ENCODE peak calls at places on chromosome 11, in nine cellular contexts. O is astrocyte of the cerebellum, V is left ventricle myocardium inferior, D is left lung, Q is lower lobe of right lung, E is A673, W is foreskin fibroblast, B is body of pancreas, L is fibroblast of lung. N is an unnamed sample.

GRCh38 chr11:11998091-11998781 is 10.2 kb downstream of the DKK3 start:
- DNase-seq in B (no peak), W (peak; percentile 86), V (no peak), Q (no peak), D (no peak), L (peak; percentile 88), O (peak; percentile 82), E (no peak), N (no peak)

GRCh38 chr11:94171693-94172440 is 43.2 kb downstream of the PANX1 start:
- DNase-seq in O (peak; percentile 18), E (peak; percentile 68), L (peak; percentile 60), Q (peak; percentile 56), V (no peak), B (peak; percentile 42), W (peak; percentile 47), D (no peak), N (no peak)

GRCh38 chr11:133795088-133795487 is 50.2 kb downstream of the SPATA19 start:
- DNase-seq in B (no peak), L (no peak), O (no peak), Q (no peak), D (no peak), E (no peak), V (no peak), W (no peak), N (no peak)

GRCh38 chr11:72831521-72832300 is 17.5 kb downstream of the ATG16L2 start:
- DNase-seq in V (peak; percentile 87), W (peak; percentile 73), B (peak; percentile 87), D (peak; percentile 79), O (no peak), L (peak; percentile 77), Q (peak; percentile 85), E (peak; percentile 90), N (peak; percentile 73)

GRCh38 chr11:112844530-112844929 is 116.7 kb upstream of the NCAM1 start:
- DNase-seq in L (no peak), Q (no peak), E (no peak), B (no peak), O (no peak), W (no peak), D (no peak), V (no peak), N (no peak)

GRCh38 chr11:134691985-134692384 is 279.9 kb upstream of the B3GAT1 start:
- DNase-seq in E (no peak), Q (no peak), W (no peak), D (no peak), L (peak; percentile 58), V (no peak), B (no peak), O (peak; percentile 3), N (no peak)

GRCh38 chr11:3755151-3755550 is 42.2 kb downstream of the NUP98 start:
- DNase-seq in V (no peak), L (no peak), D (no peak), W (no peak), Q (no peak), O (no peak), E (no peak), B (no peak), N (no peak)

GRCh38 chr11:65852508-65853248 is 5.3 kb downstream of the CFL1 start:
- DNase-seq in L (no peak), O (no peak), V (no peak), W (no peak), E (peak; percentile 9), Q (no peak), D (no peak), B (no peak), N (no peak)

GRCh38 chr11:76782526-76783293 is 446 bp upstream of the TSKU start:
- DNase-seq in B (peak; percentile 83), W (peak; percentile 98), O (peak; percentile 82), L (peak; percentile 97), E (peak; percentile 99), Q (peak; percentile 85), D (peak; percentile 85), V (peak; percentile 91), N (peak; percentile 86)

GRCh38 chr11:112058103-112058502 is 15.7 kb downstream of the PIH1D2 start:
- DNase-seq in B (no peak), W (no peak), O (no peak), V (no peak), E (no peak), L (no peak), Q (no peak), D (no peak), N (no peak)

GRCh38 chr11:22347857-22348496 is 9.8 kb downstream of the SLC17A6 start:
- DNase-seq in O (no peak), B (no peak), E (no peak), V (no peak), L (no peak), W (no peak), D (no peak), Q (no peak), N (no peak)

GRCh38 chr11:35714882-35715612 is 52.5 kb downstream of the TRIM44 start:
- DNase-seq in D (no peak), L (peak; percentile 37), E (peak; percentile 45), W (peak; percentile 66), O (no peak), B (no peak), Q (no peak), V (no peak), N (no peak)

GRCh38 chr11:35715649-35716048 is 53.1 kb downstream of the TRIM44 start:
- DNase-seq in Q (no peak), V (no peak), L (no peak), E (no peak), B (no peak), W (no peak), O (no peak), D (no peak), N (no peak)

GRCh38 chr11:35717520-35717919 is 54.9 kb downstream of the TRIM44 start:
- DNase-seq in D (no peak), O (no peak), V (no peak), W (no peak), B (no peak), E (no peak), Q (no peak), L (no peak), N (no peak)

GRCh38 chr11:35712533-35712932 is 50.0 kb downstream of the TRIM44 start:
- DNase-seq in L (no peak), D (no peak), V (no peak), Q (no peak), B (no peak), E (no peak), O (no peak), W (no peak), N (no peak)

GRCh38 chr11:35717043-35717442 is 54.5 kb downstream of the TRIM44 start:
- DNase-seq in W (no peak), L (no peak), D (no peak), V (no peak), O (no peak), B (no peak), Q (no peak), E (no peak), N (no peak)
- TF ChIP-seq CTCF in W (no peak), L (no peak), D (no peak), V (no peak), O (no peak), B (no peak), Q (no peak), E (peak; percentile 51), N (peak; percentile 10)

GRCh38 chr11:117618956-117619355 is 178.1 kb downstream of the DSCAML1 start:
- DNase-seq in D (no peak), L (no peak), O (no peak), W (no peak), Q (no peak), B (peak; percentile 36), E (no peak), V (no peak), N (no peak)
- TF ChIP-seq CTCF in D (no peak), L (no peak), O (no peak), W (no peak), Q (no peak), B (no peak), E (no peak), V (no peak), N (peak; percentile 36)

DNA sequence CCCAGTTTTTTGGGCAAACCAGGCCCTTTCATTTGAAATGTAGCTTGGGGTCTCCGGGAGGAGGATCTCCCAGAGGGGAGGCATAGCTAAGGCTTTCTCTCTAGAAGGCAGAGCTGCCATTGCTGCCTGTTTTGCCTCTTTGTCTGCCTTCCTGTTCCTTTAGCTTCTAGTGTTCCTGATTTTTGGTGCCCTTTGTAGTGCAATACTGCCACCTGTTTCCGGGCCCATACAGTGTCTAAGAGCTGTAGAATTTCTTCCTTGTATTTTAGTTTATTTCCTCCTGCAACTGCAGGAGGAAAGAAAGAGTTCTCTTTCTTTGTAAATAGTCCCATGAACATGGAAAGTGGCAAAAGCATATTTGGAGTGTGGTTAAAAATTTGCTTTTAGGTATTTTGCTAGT is 19.3 kb upstream of the GLYATL1 start:
- DNase-seq in O (no peak), Q (no peak), D (no peak), E (no peak), B (no peak), W (no peak), V (no peak), L (no peak), N (no peak)
- TF ChIP-seq CTCF in O (peak; percentile 27), Q (no peak), D (no peak), E (no peak), B (no peak), W (no peak), V (no peak), L (no peak), N (no peak)

DNA sequence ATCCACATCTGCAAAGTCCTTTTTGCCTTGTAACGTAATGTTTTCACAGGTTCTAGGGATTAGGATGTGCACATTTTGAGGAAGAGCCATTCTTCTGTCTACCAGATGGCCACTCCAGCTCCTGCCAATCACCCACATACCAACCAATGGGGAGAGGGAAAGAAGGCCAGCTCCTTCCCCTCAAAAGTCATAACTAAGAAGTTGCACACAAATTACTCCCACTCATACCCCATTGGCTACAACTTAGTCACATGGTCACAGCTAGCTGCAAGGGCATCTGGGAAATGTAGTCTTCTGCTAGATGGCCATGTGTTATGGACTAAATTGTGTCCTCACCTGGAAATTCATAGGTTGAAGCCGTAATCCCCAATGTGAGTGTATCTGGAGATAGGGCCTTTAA is 15.4 kb upstream of the MYOD1 start:
- DNase-seq in B (no peak), W (no peak), D (no peak), E (peak; percentile 16), O (no peak), V (no peak), L (no peak), Q (no peak), N (no peak)
- TF ChIP-seq CTCF in B (no peak), W (no peak), D (no peak), E (no peak), O (no peak), V (no peak), L (no peak), Q (no peak), N (no peak)

GRCh38 chr11:120931057-120931779 is 92.7 kb upstream of the TBCEL start:
- DNase-seq in B (no peak), W (no peak), V (no peak), L (no peak), D (no peak), O (no peak), Q (no peak), E (no peak), N (no peak)
- TF ChIP-seq CTCF in B (no peak), W (no peak), V (no peak), L (no peak), D (no peak), O (no peak), Q (no peak), E (no peak), N (peak; percentile 14)